ENCODE peak calls at places on chromosomes 12 and 14, in nine cellular contexts. K is IMR-90, P is tibial nerve, S is ovary, I is heart left ventricle, B is A549, Q is body of pancreas, J is tibial artery, U is fibroblast of lung. L is an unnamed sample. For H3K4me1, the result is how much of the 10 kb centered on the place peaks cover.

GRCh38 chr12:130394906-130395305 is 57.2 kb downstream of the PIWIL1 start:
- DNase-seq in K (no peak), P (no peak), S (no peak), I (no peak), B (no peak), Q (no peak), J (no peak), U (no peak), L (no peak)

GRCh38 chr12:131004166-131004565 is 50.5 kb downstream of the ADGRD1 start:
- DNase-seq in K (no peak), P (no peak), S (no peak), I (no peak), B (no peak), Q (no peak), J (no peak), U (no peak), L (no peak)

GRCh38 chr12:124761876-124762275 is 101.8 kb downstream of the SCARB1 start:
- DNase-seq in K (no peak), P (no peak), S (no peak), I (no peak), B (no peak), Q (no peak), J (no peak), U (no peak), L (no peak)

GRCh38 chr14:79165460-79166080 is 995.4 kb downstream of the NRXN3 start:
- DNase-seq in K (no peak), P (no peak), S (no peak), I (no peak), B (no peak), Q (no peak), J (no peak), U (no peak), L (no peak)

GRCh38 chr12:64746663-64747062 is 12.5 kb downstream of the GNS start:
- DNase-seq in K (peak), P (no peak), S (no peak), I (no peak), B (no peak), Q (no peak), J (no peak), U (peak), L (no peak)

GRCh38 chr14:24241829-24242443 is 487 bp downstream of the TINF2 start:
- DNase-seq in K (peak), P (peak), S (peak), I (peak), B (peak), Q (peak), J (peak), U (peak), L (peak)

GRCh38 chr14:101225729-101226152 is 322.2 kb upstream of the RTL1 start:
- DNase-seq in K (no peak), P (no peak), S (no peak), I (no peak), B (no peak), Q (no peak), J (no peak), U (no peak), L (no peak)

GRCh38 chr14:65333926-65334687 is 78.4 kb upstream of the FUT8 start:
- DNase-seq in K (peak), P (peak), S (no peak), I (no peak), B (no peak), Q (peak), J (no peak), U (peak), L (peak)

GRCh38 chr14:105532735-105533141 is 6.4 kb downstream of the TMEM121 start:
- DNase-seq in K (no peak), P (no peak), S (no peak), I (no peak), B (peak), Q (no peak), J (no peak), U (peak), L (no peak)

GRCh38 chr14:51094282-51094821 is 553 bp downstream of the TRIM9 start:
- DNase-seq in K (no peak), P (no peak), S (peak), I (no peak), B (peak), Q (peak), J (no peak), U (peak), L (no peak)

GRCh38 chr14:28765907-28766504 is 581 bp upstream of the FOXG1 start:
- DNase-seq in K (no peak), P (no peak), S (no peak), I (no peak), B (no peak), Q (no peak), J (no peak), U (no peak), L (no peak)

GRCh38 chr12:131628341-131628740 is 82.5 kb upstream of the SFSWAP start:
- DNase-seq in K (no peak), P (no peak), S (no peak), I (peak), B (no peak), Q (no peak), J (no peak), U (no peak), L (no peak)

GRCh38 chr12:70756118-70756517 is 118.9 kb upstream of the PTPRB start:
- DNase-seq in K (peak), P (no peak), S (no peak), I (no peak), B (no peak), Q (no peak), J (no peak), U (peak), L (no peak)

GRCh38 chr12:3195859-3196483 is 118.8 kb downstream of the TSPAN9 start:
- DNase-seq in K (no peak), P (no peak), S (no peak), I (no peak), B (no peak), Q (no peak), J (no peak), U (no peak), L (no peak)

GRCh38 chr14:71833476-71833875 is 98.8 kb upstream of the RGS6 start:
- DNase-seq in K (no peak), P (no peak), S (no peak), I (no peak), B (no peak), Q (no peak), J (no peak), U (no peak), L (no peak)

GRCh38 chr12:120095356-120096135 is 21.0 kb downstream of the RAB35 start:
- DNase-seq in K (no peak), P (no peak), S (no peak), I (no peak), B (no peak), Q (no peak), J (no peak), U (no peak), L (no peak)

GRCh38 chr12:6124411-6125151 is at the start of gene VWF:
- DNase-seq in K (no peak), P (no peak), S (no peak), I (peak), B (no peak), Q (no peak), J (no peak), U (no peak), L (no peak)

GRCh38 chr14:102238766-102239165 is 66.2 kb downstream of the MOK start:
- DNase-seq in K (no peak), P (no peak), S (no peak), I (no peak), B (no peak), Q (no peak), J (no peak), U (no peak), L (no peak)

GRCh38 chr14:103207038-103207403 is 83.8 kb downstream of the TNFAIP2 start:
- DNase-seq in K (no peak), P (peak), S (peak), I (peak), B (no peak), Q (peak), J (peak), U (peak), L (peak)

GRCh38 chr12:88207921-88208640 is 66.0 kb downstream of the TMTC3 start:
- DNase-seq in K (peak), P (no peak), S (no peak), I (no peak), B (no peak), Q (peak), J (peak), U (peak), L (no peak)

GRCh38 chr12:105740970-105741725 is 397.6 kb downstream of the NUAK1 start:
- DNase-seq in K (peak), P (no peak), S (peak), I (peak), B (no peak), Q (no peak), J (no peak), U (peak), L (peak)

GRCh38 chr14:61365667-61366194 is 44.4 kb downstream of the PRKCH start:
- DNase-seq in K (no peak), P (no peak), S (no peak), I (no peak), B (no peak), Q (no peak), J (no peak), U (no peak), L (no peak)

GRCh38 chr14:100616854-100617714 is 29.9 kb upstream of the BEGAIN start:
- DNase-seq in K (no peak), P (no peak), S (no peak), I (no peak), B (no peak), Q (no peak), J (no peak), U (no peak), L (no peak)

GRCh38 chr12:124928095-124928911 is 13.9 kb upstream of the UBC start:
- DNase-seq in K (peak), P (peak), S (peak), I (peak), B (peak), Q (peak), J (peak), U (peak), L (peak)

GRCh38 chr12:131775904-131776889 is 52.0 kb upstream of the MMP17 start:
- DNase-seq in K (no peak), P (no peak), S (no peak), I (no peak), B (no peak), Q (no peak), J (no peak), U (no peak), L (no peak)

GRCh38 chr12:52687527-52688385 is 7.5 kb upstream of the KRT1 start:
- DNase-seq in K (no peak), P (no peak), S (no peak), I (no peak), B (no peak), Q (no peak), J (no peak), U (no peak), L (no peak)

GRCh38 chr14:88551936-88552565 is 2.8 kb downstream of the PTPN21 start:
- DNase-seq in K (peak), P (no peak), S (peak), I (no peak), B (no peak), Q (peak), J (no peak), U (peak), L (peak)

GRCh38 chr12:64894827-64895475 is 70.5 kb downstream of the TBC1D30 start:
- DNase-seq in K (peak), P (no peak), S (no peak), I (no peak), B (no peak), Q (no peak), J (no peak), U (peak), L (no peak)

GRCh38 chr12:99619389-99620158 is 28.0 kb upstream of the GARIN6 start:
- DNase-seq in K (peak), P (no peak), S (no peak), I (no peak), B (no peak), Q (no peak), J (no peak), U (peak), L (peak)

GRCh38 chr14:53409289-53409688 is 256.2 kb upstream of the DDHD1 start:
- DNase-seq in K (no peak), P (no peak), S (no peak), I (no peak), B (no peak), Q (no peak), J (no peak), U (no peak), L (no peak)

GRCh38 chr12:50740307-50740706 is 23.6 kb upstream of the ATF1 start:
- DNase-seq in K (no peak), P (no peak), S (no peak), I (no peak), B (no peak), Q (no peak), J (no peak), U (no peak), L (no peak)

GRCh38 chr12:52203126-52203921 is 11.5 kb upstream of the KRT80 start:
- DNase-seq in K (peak), P (peak), S (peak), I (peak), B (peak), Q (peak), J (peak), U (peak), L (peak)

GRCh38 chr12:94384030-94384429 is 75.6 kb downstream of the CEP83 start:
- DNase-seq in K (no peak), P (no peak), S (no peak), I (no peak), B (no peak), Q (no peak), J (no peak), U (no peak), L (no peak)

GRCh38 chr12:6734506-6735082 is 10.7 kb downstream of the COPS7A start:
- DNase-seq in K (no peak), P (no peak), S (no peak), I (no peak), B (no peak), Q (no peak), J (no peak), U (no peak), L (no peak)

GRCh38 chr12:112149596-112149995 is 24.2 kb downstream of the TRAFD1 start:
- DNase-seq in K (no peak), P (no peak), S (no peak), I (no peak), B (no peak), Q (peak), J (no peak), U (no peak), L (peak)

GRCh38 chr12:110670161-110670701 is 18.7 kb downstream of the HVCN1 start:
- DNase-seq in K (no peak), P (no peak), S (no peak), I (no peak), B (no peak), Q (no peak), J (no peak), U (no peak), L (no peak)

GRCh38 chr14:100539766-100540140 is 47.5 kb downstream of the BEGAIN start:
- DNase-seq in K (no peak), P (no peak), S (peak), I (no peak), B (no peak), Q (peak), J (no peak), U (no peak), L (no peak)

GRCh38 chr14:102217399-102217798 is 77.7 kb downstream of the WDR20 start:
- DNase-seq in K (no peak), P (no peak), S (no peak), I (no peak), B (no peak), Q (no peak), J (no peak), U (no peak), L (no peak)

GRCh38 chr14:60485600-60486251 is at the start of gene C14orf39:
- DNase-seq in K (peak), P (no peak), S (no peak), I (no peak), B (no peak), Q (no peak), J (no peak), U (peak), L (no peak)

GRCh38 chr12:92036061-92036620 is 109.5 kb downstream of the BTG1 start:
- DNase-seq in K (no peak), P (no peak), S (no peak), I (no peak), B (no peak), Q (no peak), J (no peak), U (no peak), L (no peak)
- H3K4me1 ChIP-seq in K (under half), P (under half), S (under half), I (under half), B (under half), Q (under half), J (under half), U (under half), L (under half)

GRCh38 chr12:1053690-1054089 is 62.7 kb downstream of the ERC1 start:
- DNase-seq in K (no peak), P (no peak), S (no peak), I (no peak), B (no peak), Q (no peak), J (no peak), U (no peak), L (no peak)
- H3K27ac ChIP-seq in K (no peak), P (peak), S (no peak), I (peak), B (no peak), Q (peak), J (peak), U (no peak), L (peak)

GRCh38 chr14:22601456-22601855 is 3.4 kb downstream of the ABHD4 start:
- DNase-seq in K (no peak), P (no peak), S (no peak), I (no peak), B (no peak), Q (no peak), J (no peak), U (no peak), L (no peak)
- H3K4me1 ChIP-seq in K (under half), P (under half), S (under half), I (under half), B (half or more), Q (under half), J (under half), U (under half), L (under half)

GRCh38 chr12:118344829-118345228 is 27.9 kb downstream of the TAOK3 start:
- DNase-seq in K (no peak), P (no peak), S (no peak), I (no peak), B (no peak), Q (no peak), J (no peak), U (no peak), L (no peak)
- H3K27ac ChIP-seq in K (no peak), P (no peak), S (no peak), I (no peak), B (no peak), Q (no peak), J (no peak), U (no peak), L (no peak)

GRCh38 chr14:75319021-75319420 is 40.4 kb downstream of the FOS start:
- DNase-seq in K (no peak), P (no peak), S (no peak), I (no peak), B (no peak), Q (no peak), J (no peak), U (no peak), L (no peak)

GRCh38 chr14:75318353-75318752 is 39.7 kb downstream of the FOS start:
- DNase-seq in K (no peak), P (no peak), S (no peak), I (no peak), B (no peak), Q (no peak), J (no peak), U (no peak), L (no peak)

GRCh38 chr14:75322746-75323145 is 44.1 kb downstream of the FOS start:
- DNase-seq in K (no peak), P (no peak), S (no peak), I (no peak), B (no peak), Q (no peak), J (no peak), U (no peak), L (no peak)

GRCh38 chr14:75315143-75315542 is 36.5 kb downstream of the FOS start:
- DNase-seq in K (peak), P (no peak), S (no peak), I (no peak), B (no peak), Q (peak), J (no peak), U (peak), L (no peak)

GRCh38 chr14:75317148-75317547 is 38.5 kb downstream of the FOS start:
- DNase-seq in K (no peak), P (no peak), S (no peak), I (no peak), B (no peak), Q (no peak), J (no peak), U (no peak), L (no peak)
- H3K4me1 ChIP-seq in K (under half), P (under half), S (under half), I (under half), B (under half), Q (under half), J (under half), U (under half), L (under half)

DNA sequence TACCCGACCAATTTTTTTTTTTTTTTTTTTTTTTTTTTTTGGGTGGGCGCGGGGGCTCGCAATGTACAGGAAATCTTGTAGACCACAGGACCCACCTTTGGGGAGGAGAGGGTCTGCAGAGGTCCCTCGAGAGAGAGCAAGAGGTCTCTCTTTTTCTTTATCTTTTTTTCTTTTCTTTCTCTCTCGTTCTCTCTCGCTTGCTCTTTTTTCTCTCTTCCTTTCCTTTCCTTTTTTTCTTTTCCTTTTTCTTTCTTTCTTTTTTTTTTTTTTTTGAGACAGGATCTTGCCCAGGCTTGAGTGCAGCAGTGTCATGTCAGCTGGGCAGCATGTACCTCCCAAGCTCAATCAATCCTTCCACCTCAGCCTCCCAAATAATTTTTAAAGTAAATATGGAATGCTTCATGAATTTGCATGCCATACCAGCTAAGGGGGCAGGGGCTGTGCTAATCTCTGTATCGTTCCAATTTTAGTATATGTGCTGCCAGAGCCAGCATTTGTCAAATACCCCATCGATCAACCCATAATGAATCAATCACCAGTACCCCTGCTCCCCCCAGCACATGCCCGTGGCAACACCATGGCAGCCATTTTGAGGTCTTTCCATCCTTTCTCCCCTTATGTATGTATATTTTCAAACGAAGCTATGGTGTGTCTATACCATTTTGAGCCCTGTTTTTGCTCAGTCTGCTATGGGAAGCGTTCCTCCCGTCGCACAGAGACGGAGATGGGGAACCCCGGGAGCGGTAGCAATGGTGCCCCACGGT is 9.3 kb downstream of the PAPLN start:
- DNase-seq in K (no peak), P (no peak), S (no peak), I (no peak), B (no peak), Q (no peak), J (no peak), U (no peak), L (no peak)
- H3K27ac ChIP-seq in K (no peak), P (peak), S (no peak), I (no peak), B (no peak), Q (no peak), J (no peak), U (no peak), L (no peak)

DNA sequence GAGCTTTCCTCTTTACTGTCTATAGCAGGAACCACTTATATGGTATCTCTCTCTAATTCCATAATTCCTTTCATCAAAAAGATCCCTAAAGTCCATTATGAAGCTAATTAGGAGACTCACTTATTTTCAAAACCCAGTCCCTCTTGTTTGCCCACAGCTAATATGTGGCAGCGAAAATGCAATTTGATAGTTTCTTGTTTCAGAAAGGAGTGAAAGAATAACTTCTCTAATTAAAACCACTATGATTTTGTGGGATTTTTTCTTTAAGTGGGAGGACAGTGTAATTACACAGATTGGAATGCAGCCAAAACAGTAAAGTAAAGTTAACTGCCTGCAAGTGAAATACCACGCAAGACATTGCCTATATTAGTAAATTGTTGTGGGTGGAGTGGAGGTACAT is 50.0 kb downstream of the PTPRO start:
- DNase-seq in K (no peak), P (no peak), S (no peak), I (no peak), B (no peak), Q (no peak), J (no peak), U (no peak), L (no peak)
- H3K4me1 ChIP-seq in K (under half), P (under half), S (under half), I (under half), B (under half), Q (under half), J (under half), U (under half), L (under half)